ENCODE peak calls at places on chromosomes 12 and 14, in six cellular contexts. Y is Panc1; I is T-helper 9 cell; S is fibroblast of the conjunctiva; X is AG08396; Z is stimulated activated CD4-positive, alpha-beta T cell treated with anti-CD3 and anti-CD28 coated beads, Interleukin-4, amount 100 ng/mL, for 4 hours. B is an unnamed sample.

GRCh38 chr14:105846312-105846711 is 319.9 kb downstream of the TMEM121 start:
- DNase-seq in Y (no peak), I (no peak), S (no peak), X (no peak), Z (no peak), B (no peak)

GRCh38 chr12:83408841-83409240 is 722.1 kb downstream of the TMTC2 start:
- DNase-seq in Y (no peak), I (no peak), S (no peak), X (no peak), Z (no peak), B (no peak)

GRCh38 chr14:96584199-96584906 is 82.2 kb downstream of the PAPOLA start:
- DNase-seq in Y (peak; percentile 13), I (no peak), S (no peak), X (no peak), Z (no peak), B (peak; percentile 82)

GRCh38 chr14:24309538-24310386 is at the start of gene LTB4R2:
- DNase-seq in Y (no peak), I (no peak), S (no peak), X (no peak), Z (no peak), B (no peak)

GRCh38 chr12:107929436-107929835 is 154.9 kb downstream of the ASCL4 start:
- DNase-seq in Y (no peak), I (no peak), S (no peak), X (peak; percentile 23), Z (no peak), B (peak; percentile 32)

GRCh38 chr14:52266179-52266578 is 1.3 kb upstream of the PTGDR start:
- DNase-seq in Y (no peak), I (no peak), S (peak; percentile 87), X (peak; percentile 39), Z (no peak), B (no peak)

GRCh38 chr12:96274331-96274730 is 80.2 kb downstream of the ELK3 start:
- DNase-seq in Y (no peak), I (no peak), S (no peak), X (no peak), Z (no peak), B (no peak)

GRCh38 chr12:8493084-8493483 is 20.2 kb upstream of the CLEC4D start:
- DNase-seq in Y (no peak), I (no peak), S (no peak), X (no peak), Z (no peak), B (no peak)

GRCh38 chr14:58677996-58678395 is 40.2 kb downstream of the DACT1 start:
- DNase-seq in Y (no peak), I (no peak), S (no peak), X (peak; percentile 10), Z (no peak), B (no peak)

GRCh38 chr12:20492251-20492728 is 124.0 kb downstream of the PDE3A start:
- DNase-seq in Y (peak; percentile 1), I (no peak), S (peak; percentile 34), X (peak; percentile 13), Z (no peak), B (no peak)

GRCh38 chr12:43937947-43938346 is 102.1 kb downstream of the TMEM117 start:
- DNase-seq in Y (no peak), I (no peak), S (no peak), X (peak; percentile 10), Z (no peak), B (peak; percentile 29)